ENCODE peak calls at places on chromosomes 13 and 19, in seven cellular contexts. G, S, P, K, N, V and A are unnamed samples.

GRCh38 chr13:113802090-113802531 is 43.1 kb downstream of the TMEM255B start:
- DNase-seq in K (no peak), S (peak), G (no peak), P (no peak), V (no peak), N (no peak), A (no peak)

GRCh38 chr13:110771194-110771593 is 57.7 kb downstream of the ING1 start:
- DNase-seq in P (no peak), S (no peak), K (no peak), G (no peak), N (no peak), V (no peak), A (no peak)

GRCh38 chr13:44471686-44472085 is 98.1 kb downstream of the SERP2 start:
- DNase-seq in V (no peak), P (no peak), N (no peak), G (no peak), K (no peak), S (no peak), A (no peak)

GRCh38 chr19:31350033-31350692 is 927 bp upstream of the TSHZ3 start:
- DNase-seq in K (no peak), P (peak), N (no peak), G (no peak), V (no peak), S (no peak), A (no peak)

GRCh38 chr19:13918726-13919411 is 12.9 kb downstream of the CC2D1A start:
- DNase-seq in S (no peak), P (no peak), G (no peak), N (no peak), V (no peak), K (no peak), A (no peak)

GRCh38 chr13:40974460-40975407 is 44.4 kb downstream of the ELF1 start:
- DNase-seq in N (no peak), G (peak), P (peak), S (peak), K (no peak), V (peak), A (peak)

GRCh38 chr19:45125975-45126493 is 33.1 kb downstream of the PPP1R37 start:
- DNase-seq in S (peak), V (peak), P (peak), K (peak), N (peak), G (peak), A (peak)

GRCh38 chr19:14383556-14383897 is 2.3 kb downstream of the ADGRE5 start:
- DNase-seq in S (no peak), N (no peak), V (no peak), K (no peak), P (no peak), G (no peak), A (no peak)

GRCh38 chr19:8251025-8251472 is 41.9 kb downstream of the CERS4 start:
- DNase-seq in G (no peak), P (no peak), S (no peak), N (no peak), V (no peak), K (no peak), A (no peak)

GRCh38 chr13:37138169-37138568 is 32.7 kb upstream of the CSNK1A1L start:
- DNase-seq in G (no peak), S (no peak), P (peak), N (no peak), V (no peak), K (no peak), A (no peak)

GRCh38 chr13:43905435-43906031 is 25.8 kb downstream of the LACC1 start:
- DNase-seq in S (peak), K (no peak), G (peak), V (peak), N (no peak), P (peak), A (peak)

GRCh38 chr13:57698851-57699250 is 67.3 kb downstream of the PCDH17 start:
- DNase-seq in P (no peak), G (no peak), S (no peak), V (no peak), K (no peak), N (no peak), A (no peak)

GRCh38 chr19:19217110-19217509 is 5.4 kb downstream of the NCAN start:
- DNase-seq in V (no peak), S (no peak), N (no peak), P (no peak), G (no peak), K (no peak), A (peak)

GRCh38 chr13:33543631-33544030 is 258.1 kb upstream of the STARD13 start:
- DNase-seq in N (no peak), G (no peak), P (no peak), V (no peak), S (no peak), K (no peak), A (no peak)

GRCh38 chr13:100089633-100090032 is 740 bp downstream of the PCCA start:
- DNase-seq in S (no peak), P (no peak), V (peak), N (no peak), G (peak), K (no peak), A (no peak)

GRCh38 chr19:29663861-29664752 is 1.2 kb upstream of the PLEKHF1 start:
- DNase-seq in N (no peak), S (no peak), G (no peak), K (no peak), V (no peak), P (no peak), A (no peak)

GRCh38 chr19:23565256-23565655 is 121.8 kb downstream of the ZNF675 start:
- DNase-seq in S (no peak), K (no peak), P (no peak), V (no peak), N (no peak), G (no peak), A (no peak)

GRCh38 chr13:77014906-77015685 is 11.9 kb downstream of the FBXL3 start:
- DNase-seq in K (no peak), S (no peak), V (no peak), P (no peak), G (no peak), N (no peak), A (no peak)

GRCh38 chr13:51844862-51845573 is at the start of gene TMEM272:
- DNase-seq in P (peak), V (peak), G (peak), N (no peak), K (peak), S (peak), A (peak)

GRCh38 chr19:49056101-49056901 is 1.2 kb downstream of the CGB7 start:
- DNase-seq in K (peak), V (peak), P (peak), N (peak), S (peak), G (peak), A (no peak)

GRCh38 chr13:44848956-44849748 is 140.1 kb downstream of the NUFIP1 start:
- DNase-seq in S (no peak), K (no peak), N (no peak), G (no peak), P (no peak), V (no peak), A (no peak)

GRCh38 chr19:46000497-46001246 is 5.4 kb downstream of the CCDC61 start:
- DNase-seq in V (peak), N (peak), G (peak), S (peak), P (peak), K (peak), A (no peak)

GRCh38 chr19:35140207-35140897 is 1.7 kb downstream of the FXYD1 start:
- DNase-seq in S (no peak), K (no peak), P (no peak), N (no peak), V (no peak), G (no peak), A (no peak)

GRCh38 chr13:107192289-107192688 is 624.4 kb upstream of the ARGLU1 start:
- DNase-seq in K (no peak), V (no peak), N (no peak), S (no peak), G (no peak), P (no peak), A (no peak)

GRCh38 chr13:50969691-50970090 is 60.1 kb downstream of the RNASEH2B start:
- DNase-seq in S (peak), K (no peak), V (no peak), G (no peak), P (no peak), N (no peak), A (no peak)